ENCODE peak calls at places on chromosomes 7 and 10, in five cellular contexts. Q, R, V, Z and A are unnamed samples.

GRCh38 chr10:119090968-119091367 is 10.4 kb upstream of the EIF3A start:
- DNase-seq in Q (no peak), R (peak; percentile 42), V (no peak), Z (no peak), A (peak; percentile 95)

GRCh38 chr7:4838626-4839334 is 23.1 kb downstream of the PAPOLB start:
- DNase-seq in Q (no peak), R (no peak), V (no peak), Z (no peak), A (no peak)

GRCh38 chr7:27187702-27188665 is 3.0 kb upstream of the HOXA11 start:
- DNase-seq in Q (no peak), R (no peak), V (no peak), Z (no peak), A (no peak)

GRCh38 chr7:57179776-57180415 is 47.7 kb upstream of the ZNF479 start:
- DNase-seq in Q (no peak), R (no peak), V (no peak), Z (no peak), A (no peak)

GRCh38 chr7:17523813-17524741 is 225.6 kb downstream of the AHR start:
- DNase-seq in Q (no peak), R (peak; percentile 73), V (no peak), Z (no peak), A (peak; percentile 96)

GRCh38 chr10:87683356-87683755 is 23.7 kb downstream of the PAPSS2 start:
- DNase-seq in Q (no peak), R (no peak), V (no peak), Z (no peak), A (no peak)

GRCh38 chr7:151152935-151153513 is 14.5 kb downstream of the GBX1 start:
- DNase-seq in Q (no peak), R (no peak), V (no peak), Z (no peak), A (no peak)

GRCh38 chr10:3099291-3100092 is 32.1 kb downstream of the PFKP start:
- DNase-seq in Q (no peak), R (no peak), V (peak; percentile 38), Z (no peak), A (peak; percentile 81)

GRCh38 chr7:90626011-90626410 is 29.9 kb downstream of the CDK14 start:
- DNase-seq in Q (no peak), R (no peak), V (no peak), Z (no peak), A (peak; percentile 26)

GRCh38 chr7:88111136-88111748 is 108.6 kb downstream of the SRI start:
- DNase-seq in Q (no peak), R (no peak), V (peak; percentile 7), Z (no peak), A (peak; percentile 23)

GRCh38 chr10:27223964-27224363 is 16.6 kb downstream of the ACBD5 start:
- DNase-seq in Q (peak; percentile 29), R (peak; percentile 53), V (no peak), Z (peak; percentile 22), A (peak; percentile 5)